ENCODE peak calls at places on chromosomes 1 and 21, in eight cellular contexts. J is H54, Q is neuronal stem cell, U is Calu3, H is amniotic stem cell, V is A549, Z is COLO829, I is mesenteric fat pad. O is an unnamed sample.

GRCh38 chr1:119547306-119547705 is 40.3 kb downstream of the HSD3B1 start:
- DNase-seq in J (no peak), Q (no peak), U (no peak), H (no peak), V (no peak), Z (no peak), I (no peak), O (no peak)

GRCh38 chr1:29599071-29599470 is 362.7 kb downstream of the PTPRU start:
- DNase-seq in J (no peak), Q (no peak), U (no peak), H (no peak), V (no peak), Z (no peak), I (no peak), O (no peak)

GRCh38 chr1:184911103-184911502 is 63.2 kb downstream of the NIBAN1 start:
- DNase-seq in J (no peak), Q (no peak), U (no peak), H (no peak), V (no peak), Z (no peak), I (no peak), O (no peak)

GRCh38 chr1:18752409-18752808 is 107.1 kb downstream of the TAS1R2 start:
- DNase-seq in J (no peak), Q (no peak), U (no peak), H (no peak), V (no peak), Z (no peak), I (no peak), O (no peak)

GRCh38 chr1:26723013-26723991 is 27.5 kb downstream of the ARID1A start:
- DNase-seq in J (peak; percentile 47), Q (peak; percentile 54), U (peak; percentile 54), H (peak; percentile 92), V (peak; percentile 26), Z (peak; percentile 87), I (peak; percentile 90), O (peak; percentile 93)

GRCh38 chr1:180198611-180199010 is 31.5 kb upstream of the LHX4 start:
- DNase-seq in J (no peak), Q (no peak), U (no peak), H (no peak), V (no peak), Z (no peak), I (no peak), O (no peak)

GRCh38 chr1:37307907-37308570 is 166.3 kb upstream of the ZC3H12A start:
- DNase-seq in J (no peak), Q (no peak), U (no peak), H (no peak), V (no peak), Z (no peak), I (no peak), O (no peak)

GRCh38 chr1:43632135-43632670 is 17.7 kb upstream of the KDM4A start:
- DNase-seq in J (no peak), Q (no peak), U (no peak), H (no peak), V (no peak), Z (no peak), I (no peak), O (no peak)

GRCh38 chr1:5830771-5831599 is 161.2 kb downstream of the NPHP4 start:
- DNase-seq in J (no peak), Q (peak; percentile 67), U (no peak), H (no peak), V (peak; percentile 6), Z (no peak), I (no peak), O (no peak)

GRCh38 chr21:37424987-37425386 is 58.4 kb downstream of the DYRK1A start:
- DNase-seq in J (no peak), Q (no peak), U (no peak), H (no peak), V (no peak), Z (no peak), I (no peak), O (no peak)

GRCh38 chr1:218171302-218171893 is 113.7 kb upstream of the RRP15 start:
- DNase-seq in J (no peak), Q (peak; percentile 32), U (no peak), H (peak; percentile 9), V (peak; percentile 46), Z (peak; percentile 42), I (no peak), O (no peak)

GRCh38 chr1:243564814-243565213 is 285.2 kb downstream of the AKT3 start:
- DNase-seq in J (no peak), Q (no peak), U (no peak), H (no peak), V (no peak), Z (no peak), I (no peak), O (no peak)

GRCh38 chr1:194026422-194026821 is 840.0 kb upstream of the B3GALT2 start:
- DNase-seq in J (no peak), Q (no peak), U (no peak), H (no peak), V (no peak), Z (no peak), I (no peak), O (no peak)

GRCh38 chr1:41370756-41371420 is 9.7 kb downstream of the FOXO6 start:
- DNase-seq in J (no peak), Q (no peak), U (no peak), H (no peak), V (no peak), Z (no peak), I (no peak), O (no peak)

GRCh38 chr1:56394298-56394697 is 185.1 kb downstream of the PLPP3 start:
- DNase-seq in J (no peak), Q (no peak), U (no peak), H (no peak), V (no peak), Z (no peak), I (no peak), O (no peak)

GRCh38 chr1:77536813-77537212 is 145.6 kb downstream of the ZZZ3 start:
- DNase-seq in J (peak; percentile 81), Q (no peak), U (no peak), H (peak; percentile 64), V (peak; percentile 36), Z (peak; percentile 85), I (no peak), O (no peak)

GRCh38 chr1:201125805-201126204 is 1.2 kb downstream of the ASCL5 start:
- DNase-seq in J (no peak), Q (no peak), U (no peak), H (no peak), V (no peak), Z (no peak), I (no peak), O (no peak)

GRCh38 chr1:37240897-37241296 is 206.6 kb upstream of the GRIK3 start:
- DNase-seq in J (no peak), Q (no peak), U (no peak), H (no peak), V (no peak), Z (no peak), I (no peak), O (no peak)

GRCh38 chr1:150302338-150302737 is 8.7 kb downstream of the MRPS21 start:
- DNase-seq in J (no peak), Q (no peak), U (no peak), H (no peak), V (no peak), Z (no peak), I (no peak), O (no peak)